ENCODE peak calls at places on chromosomes 5 and 9, in five cellular contexts. L is suprapubic skin, O is body of pancreas, J is fibroblast of lung, B is GM06990. V is an unnamed sample.

GRCh38 chr9:95132406-95133350 is 184.8 kb downstream of the FANCC start:
- DNase-seq in O (no peak), L (no peak), J (no peak), B (no peak), V (no peak)

GRCh38 chr5:173296737-173297676 is 31.2 kb downstream of the STC2 start:
- DNase-seq in B (no peak), L (no peak), O (peak), J (no peak), V (no peak)

GRCh38 chr9:136358888-136359287 is 4.7 kb downstream of the DNLZ start:
- DNase-seq in L (no peak), O (no peak), B (no peak), J (no peak), V (no peak)

GRCh38 chr9:96514825-96515218 is 64.9 kb downstream of the HABP4 start:
- DNase-seq in O (no peak), J (no peak), B (no peak), L (no peak), V (peak)

GRCh38 chr5:112413611-112414010 is 5.5 kb downstream of the EPB41L4A start:
- DNase-seq in L (no peak), O (no peak), J (no peak), B (no peak), V (no peak)

GRCh38 chr5:88647901-88648300 is 235.1 kb downstream of the MEF2C start:
- DNase-seq in O (no peak), B (no peak), J (no peak), L (no peak), V (no peak)

GRCh38 chr9:37669232-37669631 is 18.5 kb downstream of the FRMPD1 start:
- DNase-seq in L (no peak), J (no peak), O (no peak), B (no peak), V (no peak)

GRCh38 chr5:176676361-176676824 is 29.1 kb downstream of the TSPAN17 start:
- DNase-seq in B (peak), L (no peak), J (no peak), O (peak), V (peak)

GRCh38 chr9:92680166-92681119 is 10.5 kb upstream of the IPPK start:
- DNase-seq in O (no peak), B (no peak), J (no peak), L (no peak), V (peak)

GRCh38 chr5:3597002-3597726 is 1.5 kb downstream of the IRX1 start:
- DNase-seq in O (no peak), L (no peak), B (no peak), J (no peak), V (peak)

GRCh38 chr9:125839322-125839721 is 92.1 kb downstream of the PBX3 start:
- DNase-seq in B (no peak), J (no peak), L (no peak), O (no peak), V (no peak)

GRCh38 chr5:57232293-57233033 is 58.6 kb downstream of the GPBP1 start:
- DNase-seq in L (no peak), B (no peak), O (no peak), J (no peak), V (no peak)

GRCh38 chr9:117076571-117077300 is 338.1 kb downstream of the ASTN2 start:
- DNase-seq in B (no peak), O (no peak), J (no peak), L (no peak), V (no peak)

GRCh38 chr5:21661129-21661528 is 1192.0 kb downstream of the CDH12 start:
- DNase-seq in B (no peak), L (no peak), O (no peak), J (peak), V (no peak)

GRCh38 chr9:107737987-107738743 is 248.6 kb upstream of the KLF4 start:
- DNase-seq in L (peak), O (peak), J (peak), B (no peak), V (peak)

GRCh38 chr9:6351757-6352156 is 23.6 kb downstream of the TPD52L3 start:
- DNase-seq in B (no peak), O (no peak), L (no peak), J (no peak), V (no peak)

GRCh38 chr5:30401479-30402058 is 791.9 kb upstream of the CDH6 start:
- DNase-seq in B (no peak), L (no peak), J (peak), O (peak), V (peak)
- TF ChIP-seq CTCF in B (no peak), L (no peak), J (peak), O (no peak), V (peak)

GRCh38 chr5:77076961-77077820 is 9.9 kb downstream of the ZBED3 start:
- DNase-seq in O (peak), J (peak), L (peak), B (peak), V (peak)

GRCh38 chr5:77073667-77074066 is 13.4 kb downstream of the ZBED3 start:
- DNase-seq in B (no peak), J (peak), O (no peak), L (no peak), V (no peak)

GRCh38 chr5:77074745-77075144 is 12.3 kb downstream of the ZBED3 start:
- DNase-seq in O (no peak), J (no peak), L (no peak), B (no peak), V (no peak)

GRCh38 chr5:77080905-77081304 is 6.2 kb downstream of the ZBED3 start:
- DNase-seq in O (no peak), L (no peak), J (no peak), B (no peak), V (no peak)

DNA sequence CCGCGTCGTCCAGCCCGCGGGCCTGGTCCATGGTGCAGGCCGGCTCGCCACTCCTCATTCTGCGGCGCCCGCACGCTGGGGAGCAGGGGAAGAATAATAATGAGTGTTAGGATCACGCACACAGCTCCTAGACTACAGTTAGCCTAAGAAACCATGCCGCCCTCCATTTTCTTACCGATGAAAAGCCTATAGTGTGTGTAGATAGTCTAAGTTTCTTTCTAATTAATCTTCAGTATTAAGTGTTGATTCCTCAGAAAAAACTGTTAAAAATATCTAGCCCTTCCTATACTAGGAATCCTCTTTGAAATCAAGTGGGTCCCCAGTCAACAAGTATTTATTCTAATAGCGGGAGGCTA is 9.3 kb downstream of the ZBED3 start:
- DNase-seq in B (no peak), J (no peak), O (no peak), L (no peak), V (no peak)
- H3K4me3 ChIP-seq in B (no peak), J (no peak), O (no peak), L (peak), V (no peak)

DNA sequence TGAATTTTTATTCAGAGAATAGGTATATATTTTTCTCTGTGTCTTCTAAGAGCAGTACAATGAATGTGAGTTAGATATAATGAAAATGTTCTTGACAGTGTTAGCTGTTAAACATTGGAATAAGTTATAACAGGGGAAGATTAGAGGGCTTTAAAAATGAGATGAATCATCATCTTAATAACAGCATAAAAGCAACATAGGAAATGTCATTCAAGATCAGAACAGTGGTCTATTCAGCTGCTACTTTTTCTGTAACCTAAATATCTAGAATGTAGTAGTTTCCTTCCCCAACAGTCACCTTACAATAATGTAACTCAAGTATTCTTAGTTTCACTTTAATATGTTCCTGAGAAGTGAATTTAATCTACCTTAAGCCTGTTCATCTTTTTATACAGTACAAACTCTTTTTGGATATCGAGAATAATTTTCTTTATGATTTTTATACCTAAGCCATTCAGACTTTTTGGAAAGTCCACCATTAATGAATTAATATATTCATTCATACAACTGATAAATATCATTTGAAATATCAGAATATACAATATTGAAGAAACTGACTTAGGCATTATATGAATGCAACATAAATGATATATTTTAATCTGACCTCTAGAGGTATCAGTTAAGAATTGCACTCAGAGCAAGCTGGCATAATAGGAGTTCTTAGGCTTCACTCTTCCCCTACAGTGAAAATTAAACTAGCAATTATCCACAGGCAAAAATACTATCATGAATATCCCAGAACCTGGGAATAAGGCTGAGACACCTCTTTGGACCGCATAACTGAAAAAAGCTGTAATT is 66.1 kb upstream of the EDIL3 start:
- DNase-seq in B (no peak), O (no peak), L (no peak), J (peak), V (peak)
- TF ChIP-seq CTCF in B (peak), O (no peak), L (no peak), J (peak), V (peak)

GRCh38 chr5:67193479-67193878 is 3.1 kb downstream of the CD180 start:
- DNase-seq in L (no peak), B (no peak), O (no peak), J (no peak), V (peak)

GRCh38 chr5:67188274-67188857 is 8.2 kb downstream of the CD180 start:
- DNase-seq in L (no peak), J (no peak), O (no peak), B (no peak), V (no peak)

GRCh38 chr5:67192719-67193464 is 3.7 kb downstream of the CD180 start:
- DNase-seq in O (peak), B (no peak), J (peak), L (no peak), V (peak)

GRCh38 chr5:67190443-67190842 is 6.2 kb downstream of the CD180 start:
- DNase-seq in B (no peak), J (no peak), L (no peak), O (no peak), V (no peak)

DNA sequence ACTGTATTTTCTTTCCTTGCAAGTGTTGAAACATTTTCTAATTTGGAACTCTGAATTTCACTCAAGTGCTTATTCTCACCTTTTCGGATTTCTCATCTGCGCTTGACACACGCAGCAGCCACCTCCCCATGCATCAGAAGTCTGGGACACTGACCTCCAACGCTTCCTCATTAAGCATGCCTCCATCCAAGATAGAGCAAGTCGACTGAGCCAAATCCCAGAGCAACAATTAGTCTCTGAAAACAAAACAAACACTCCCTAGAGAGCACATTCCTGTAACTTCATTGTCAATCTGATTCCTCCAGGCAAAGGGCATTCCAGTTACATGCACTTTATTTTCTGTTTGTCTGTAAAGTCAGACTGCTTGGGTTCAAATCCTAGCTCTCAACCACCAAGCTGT is 5.7 kb downstream of the CD180 start:
- DNase-seq in J (no peak), B (no peak), O (no peak), L (no peak), V (no peak)
- H3K4me3 ChIP-seq in J (no peak), B (no peak), O (no peak), L (no peak), V (no peak)

DNA sequence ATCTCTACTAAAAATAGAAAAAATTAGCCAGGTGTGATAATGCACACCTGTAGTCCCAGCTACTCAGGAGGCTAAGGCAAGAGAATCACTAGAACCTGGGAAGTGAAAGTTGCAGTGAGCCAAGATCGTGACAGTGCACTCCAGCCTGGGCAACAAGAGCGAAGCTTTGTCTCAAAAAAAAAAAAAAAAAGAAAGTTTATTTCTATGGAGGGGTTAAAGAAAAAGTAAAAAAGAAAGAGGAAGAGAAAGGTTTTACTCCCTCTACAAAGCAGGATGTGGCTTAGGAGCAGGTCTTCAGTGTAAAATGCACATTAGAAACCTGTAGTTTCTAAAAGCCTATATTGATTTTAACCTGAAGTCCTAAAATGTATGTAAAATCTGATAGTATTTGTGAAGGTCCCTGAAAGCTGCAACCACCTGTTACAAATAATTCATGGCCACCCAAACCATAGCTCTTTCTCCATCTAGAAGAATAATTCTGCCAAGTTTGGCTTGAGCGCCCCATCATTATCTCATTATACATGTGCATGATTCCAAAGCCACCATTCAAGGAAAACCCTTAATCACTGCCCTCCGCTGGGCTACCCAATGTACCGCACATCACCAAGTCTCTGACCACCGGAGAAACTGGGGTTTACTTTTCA is 3.4 kb downstream of the FNBP1 start:
- DNase-seq in B (peak), J (no peak), O (no peak), L (no peak), V (peak)
- TF ChIP-seq CTCF in B (no peak), J (no peak), O (no peak), L (no peak), V (peak)

DNA sequence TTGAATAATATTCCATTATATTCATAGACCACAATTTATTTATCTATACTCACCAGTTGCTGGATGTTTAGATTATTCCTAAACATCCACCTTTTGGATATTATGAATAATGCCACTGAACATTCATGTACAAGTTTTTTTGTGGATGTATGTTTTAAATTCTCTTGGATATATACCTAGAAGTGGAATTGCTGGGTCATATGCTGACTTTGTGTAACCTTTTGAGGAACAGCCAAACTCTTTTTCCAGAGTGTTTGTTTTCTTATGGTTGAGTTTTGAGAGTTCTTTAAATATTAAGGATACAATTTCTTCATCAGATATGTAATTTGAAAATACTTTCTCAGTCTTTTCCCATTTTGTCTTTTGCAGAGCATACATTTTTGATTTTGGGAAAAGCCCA is 2.7 kb downstream of the VPS13A start:
- DNase-seq in B (no peak), J (peak), L (no peak), O (no peak), V (no peak)
- H3K4me3 ChIP-seq in B (no peak), J (peak), L (no peak), O (no peak), V (no peak)

GRCh38 chr5:179142434-179143198 is 82.4 kb downstream of the ZNF354C start:
- DNase-seq in J (peak), B (no peak), O (no peak), L (no peak), V (peak)

GRCh38 chr5:179141867-179142266 is 81.7 kb downstream of the ZNF354C start:
- DNase-seq in O (no peak), L (no peak), B (no peak), J (no peak), V (no peak)

GRCh38 chr5:179146277-179146676 is 86.1 kb downstream of the ZNF354C start:
- DNase-seq in J (no peak), O (no peak), B (no peak), L (no peak), V (no peak)

GRCh38 chr5:179140293-179140692 is 80.1 kb downstream of the ZNF354C start:
- DNase-seq in B (no peak), O (no peak), L (no peak), J (no peak), V (no peak)

GRCh38 chr5:179143446-179143845 is 83.3 kb downstream of the ZNF354C start:
- DNase-seq in J (peak), L (no peak), O (no peak), B (no peak), V (peak)
- TF ChIP-seq CTCF in J (peak), L (no peak), O (no peak), B (no peak), V (no peak)